ENCODE peak calls at places on chromosomes 2 and 18, in eight cellular contexts. K is WTC11; S is naive thymus-derived CD4-positive, alpha-beta T cell; R is nephron progenitor cell; D is H4; A is anterior cingulate cortex; F is body of pancreas; X is amniotic stem cell. J is an unnamed sample.

GRCh38 chr2:17242813-17243485 is 275.3 kb downstream of the RAD51AP2 start:
- DNase-seq in D (no peak), A (no peak), K (no peak), F (no peak), X (no peak), S (no peak), R (no peak), J (no peak)

GRCh38 chr2:191593622-191594416 is 84.1 kb upstream of the NABP1 start:
- DNase-seq in F (no peak), S (no peak), K (no peak), R (no peak), D (peak), A (no peak), X (peak), J (no peak)

GRCh38 chr2:10619643-10620042 is 70.1 kb downstream of the NOL10 start:
- DNase-seq in F (no peak), R (no peak), S (no peak), D (peak), A (no peak), X (no peak), K (no peak), J (no peak)

GRCh38 chr2:5325523-5325922 is 366.7 kb upstream of the SOX11 start:
- DNase-seq in F (no peak), X (no peak), R (no peak), D (no peak), K (no peak), S (no peak), A (no peak), J (no peak)

GRCh38 chr2:7338961-7339360 is 421.7 kb downstream of the RNF144A start:
- DNase-seq in D (no peak), A (no peak), F (no peak), S (no peak), K (no peak), X (no peak), R (no peak), J (no peak)

GRCh38 chr2:223475901-223476300 is 126.3 kb downstream of the SCG2 start:
- DNase-seq in A (no peak), X (no peak), K (no peak), F (no peak), S (no peak), D (no peak), R (no peak), J (no peak)

GRCh38 chr2:23616630-23617029 is 231.7 kb downstream of the KLHL29 start:
- DNase-seq in S (no peak), F (no peak), R (no peak), K (no peak), X (no peak), D (no peak), A (no peak), J (no peak)

GRCh38 chr18:11667578-11667977 is 21.5 kb upstream of the GNAL start:
- DNase-seq in D (no peak), R (no peak), K (no peak), S (no peak), A (no peak), F (no peak), X (no peak), J (no peak)

GRCh38 chr18:29853126-29853525 is 1189.4 kb downstream of the DSC3 start:
- DNase-seq in A (no peak), K (no peak), R (no peak), S (no peak), X (no peak), F (no peak), D (no peak), J (no peak)

GRCh38 chr2:61750624-61751023 is 103.2 kb downstream of the FAM161A start:
- DNase-seq in K (no peak), R (no peak), D (no peak), X (no peak), S (no peak), F (no peak), A (no peak), J (no peak)

GRCh38 chr2:105644174-105644980 is 100.3 kb upstream of the NCK2 start:
- DNase-seq in R (no peak), X (no peak), D (peak), K (no peak), F (no peak), S (no peak), A (no peak), J (no peak)

GRCh38 chr2:217752714-217753459 is 249.9 kb downstream of the TNS1 start:
- DNase-seq in S (no peak), R (no peak), F (no peak), A (no peak), X (no peak), K (no peak), D (no peak), J (no peak)

GRCh38 chr2:146927080-146927714 is 917.6 kb upstream of the ACVR2A start:
- DNase-seq in X (no peak), K (peak), R (peak), A (peak), D (peak), S (no peak), F (peak), J (no peak)

GRCh38 chr2:241213036-241213435 is 24.6 kb downstream of the ANO7 start:
- DNase-seq in R (no peak), X (no peak), A (no peak), K (no peak), S (no peak), D (no peak), F (no peak), J (no peak)

GRCh38 chr2:83282067-83282795 is 1176.8 kb downstream of the SUCLG1 start:
- DNase-seq in S (no peak), K (no peak), A (no peak), R (no peak), D (no peak), X (no peak), F (no peak), J (no peak)

GRCh38 chr2:175187378-175187777 is 5.9 kb upstream of the ATP5MC3 start:
- DNase-seq in K (no peak), A (no peak), X (no peak), D (peak), R (no peak), F (no peak), S (peak), J (no peak)

GRCh38 chr18:6056171-6056932 is 161.0 kb upstream of the TMEM200C start:
- DNase-seq in A (no peak), K (no peak), D (peak), R (no peak), S (no peak), X (no peak), F (no peak), J (no peak)

GRCh38 chr2:38038682-38039081 is 37.3 kb downstream of the CYP1B1 start:
- DNase-seq in R (no peak), S (no peak), K (no peak), D (no peak), A (no peak), F (no peak), X (no peak), J (no peak)

GRCh38 chr2:42314892-42315468 is 46.0 kb downstream of the COX7A2L start:
- DNase-seq in X (peak), F (no peak), R (no peak), A (no peak), D (peak), S (no peak), K (no peak), J (no peak)

GRCh38 chr2:207332473-207333212 is 166.9 kb upstream of the KLF7 start:
- DNase-seq in R (no peak), F (no peak), D (no peak), S (no peak), K (no peak), X (no peak), A (no peak), J (no peak)

GRCh38 chr18:67265464-67266245 is 250.9 kb downstream of the DSEL start:
- DNase-seq in D (peak), X (peak), K (no peak), R (no peak), A (no peak), S (no peak), F (no peak), J (no peak)